ENCODE peak calls at places on chromosomes 13 and 19, in nine cellular contexts. G is activated naive CD4-positive, alpha-beta T cell; T is NCI-H345; U is T-helper 1 cell; X is tibial nerve; E is dermis blood vessel endothelial cell; B is activated CD4-positive, alpha-beta T cell treated with anti-CD3 and anti-CD28 coated beads, Interleukin-2, amount 10 ng/mL, durations not matched to agents 7 days and 5 days; I is astrocyte of the cerebellum; Y is neural progenitor cell. J is an unnamed sample.

GRCh38 chr13:85558118-85558517 is 241.1 kb downstream of the SLITRK6 start:
- DNase-seq in E (no peak), T (no peak), X (no peak), I (no peak), B (no peak), G (no peak), Y (no peak), U (no peak), J (no peak)

GRCh38 chr13:110448230-110448629 is 113.3 kb downstream of the RAB20 start:
- DNase-seq in I (peak), Y (no peak), B (no peak), T (no peak), E (no peak), G (no peak), U (no peak), X (no peak), J (no peak)

GRCh38 chr19:11513946-11514345 is 8.3 kb upstream of the ZNF653 start:
- DNase-seq in G (no peak), Y (no peak), B (no peak), U (no peak), E (no peak), T (no peak), X (no peak), I (no peak), J (no peak)

GRCh38 chr19:13843104-13843921 is 33.6 kb upstream of the NANOS3 start:
- DNase-seq in I (no peak), G (no peak), Y (peak), X (no peak), T (peak), U (no peak), E (peak), B (no peak), J (no peak)

GRCh38 chr13:65725001-65725400 is 1505.1 kb downstream of the PCDH9 start:
- DNase-seq in T (no peak), G (no peak), I (peak), E (no peak), Y (no peak), X (no peak), B (no peak), U (no peak), J (no peak)

GRCh38 chr19:11209892-11210655 is 12.7 kb upstream of the KANK2 start:
- DNase-seq in U (no peak), Y (no peak), X (no peak), B (no peak), T (no peak), G (no peak), I (no peak), E (no peak), J (no peak)

GRCh38 chr19:18464646-18465045 is 26.7 kb upstream of the ISYNA1 start:
- DNase-seq in X (peak), U (no peak), E (peak), Y (no peak), B (no peak), G (no peak), I (peak), T (peak), J (no peak)

GRCh38 chr19:17829855-17830566 is 8.7 kb upstream of the INSL3 start:
- DNase-seq in I (no peak), B (no peak), T (peak), Y (peak), G (no peak), U (no peak), E (peak), X (no peak), J (peak)

GRCh38 chr13:98577823-98578285 is 947 bp upstream of the STK24 start:
- DNase-seq in X (no peak), Y (no peak), G (no peak), B (no peak), U (no peak), I (no peak), T (no peak), E (no peak), J (no peak)

GRCh38 chr19:15432018-15432494 is 13.3 kb upstream of the AKAP8L start:
- DNase-seq in I (no peak), G (no peak), T (no peak), U (no peak), X (no peak), E (peak), Y (peak), B (peak), J (no peak)

GRCh38 chr19:6273701-6274601 is 5.8 kb downstream of the MLLT1 start:
- DNase-seq in U (no peak), T (no peak), E (peak), B (no peak), I (peak), G (no peak), Y (no peak), X (peak), J (no peak)

GRCh38 chr13:114151565-114152284 is 19.3 kb upstream of the RASA3 start:
- DNase-seq in T (peak), E (no peak), I (no peak), U (peak), X (no peak), B (peak), Y (no peak), G (no peak), J (no peak)

GRCh38 chr19:10830941-10831779 is 4.9 kb downstream of the TMED1 start:
- DNase-seq in I (no peak), Y (no peak), G (no peak), T (no peak), B (no peak), X (no peak), U (no peak), E (no peak), J (no peak)

GRCh38 chr19:39054091-39054470 is 21.7 kb upstream of the FBXO27 start:
- DNase-seq in X (no peak), B (no peak), U (no peak), Y (no peak), T (no peak), G (no peak), E (no peak), I (no peak), J (no peak)

GRCh38 chr13:46617382-46617781 is 64.4 kb downstream of the LRCH1 start:
- DNase-seq in B (no peak), E (no peak), Y (no peak), G (no peak), I (no peak), T (no peak), X (no peak), U (no peak), J (no peak)

GRCh38 chr13:83881917-83882625 is at the start of gene SLITRK1:
- DNase-seq in Y (peak), T (peak), X (no peak), I (peak), U (no peak), E (no peak), G (no peak), B (peak), J (no peak)

GRCh38 chr13:91154954-91155353 is 192.5 kb upstream of the MIR17HG start:
- DNase-seq in I (no peak), G (no peak), X (no peak), B (no peak), U (no peak), T (no peak), E (no peak), Y (no peak), J (no peak)

J was measured in NCI-H187.